ENCODE peak calls at places on chromosomes 11 and 22, in six cellular contexts. One of them, this sample, is unnamed.

GRCh38 chr11:8870461-8871282 is 40.3 kb upstream of the AKIP1 start:
- DNase-seq in HepG2: no peak
- DNase-seq in GM12878: no peak
- DNase-seq in SK-N-SH: peak
- DNase-seq in A549: peak
- DNase-seq in HCT116: peak
- DNase-seq in this sample: peak

GRCh38 chr11:88604255-88604654 is 266.7 kb upstream of the CTSC start:
- DNase-seq in HepG2: no peak
- DNase-seq in GM12878: no peak
- DNase-seq in SK-N-SH: no peak
- DNase-seq in A549: no peak
- DNase-seq in HCT116: no peak
- DNase-seq in this sample: peak

GRCh38 chr11:26778000-26778757 is 56.3 kb upstream of the SLC5A12 start:
- DNase-seq in HepG2: no peak
- DNase-seq in GM12878: no peak
- DNase-seq in SK-N-SH: no peak
- DNase-seq in A549: no peak
- DNase-seq in HCT116: no peak
- DNase-seq in this sample: peak

GRCh38 chr11:96178014-96178745 is 164.8 kb downstream of the MAML2 start:
- DNase-seq in HepG2: no peak
- DNase-seq in GM12878: no peak
- DNase-seq in SK-N-SH: no peak
- DNase-seq in A549: no peak
- DNase-seq in HCT116: no peak
- DNase-seq in this sample: no peak

GRCh38 chr11:6357222-6357621 is 33.1 kb upstream of the SMPD1 start:
- DNase-seq in HepG2: no peak
- DNase-seq in GM12878: no peak
- DNase-seq in SK-N-SH: no peak
- DNase-seq in A549: no peak
- DNase-seq in HCT116: peak
- DNase-seq in this sample: peak

GRCh38 chr22:39216143-39216490 is 28.7 kb downstream of the PDGFB start:
- DNase-seq in HepG2: no peak
- DNase-seq in GM12878: no peak
- DNase-seq in SK-N-SH: no peak
- DNase-seq in A549: no peak
- DNase-seq in HCT116: no peak
- DNase-seq in this sample: no peak

GRCh38 chr11:65793625-65794400 is 7.0 kb downstream of the OVOL1 start:
- DNase-seq in HepG2: no peak
- DNase-seq in GM12878: no peak
- DNase-seq in SK-N-SH: peak
- DNase-seq in A549: no peak
- DNase-seq in HCT116: no peak
- DNase-seq in this sample: no peak

GRCh38 chr11:22666700-22667439 is 459 bp downstream of the GAS2 start:
- DNase-seq in HepG2: peak
- DNase-seq in GM12878: no peak
- DNase-seq in SK-N-SH: peak
- DNase-seq in A549: no peak
- DNase-seq in HCT116: no peak
- DNase-seq in this sample: no peak

GRCh38 chr22:25497269-25497668 is 67.2 kb upstream of the GRK3 start:
- DNase-seq in HepG2: no peak
- DNase-seq in GM12878: no peak
- DNase-seq in SK-N-SH: no peak
- DNase-seq in A549: no peak
- DNase-seq in HCT116: no peak
- DNase-seq in this sample: peak

GRCh38 chr11:134533511-134533910 is 121.5 kb upstream of the B3GAT1 start:
- DNase-seq in HepG2: no peak
- DNase-seq in GM12878: no peak
- DNase-seq in SK-N-SH: no peak
- DNase-seq in A549: no peak
- DNase-seq in HCT116: no peak
- DNase-seq in this sample: no peak

GRCh38 chr11:84465040-84465439 is 1162.1 kb downstream of the DLG2 start:
- DNase-seq in HepG2: no peak
- DNase-seq in GM12878: no peak
- DNase-seq in SK-N-SH: no peak
- DNase-seq in A549: no peak
- DNase-seq in HCT116: no peak
- DNase-seq in this sample: no peak

GRCh38 chr22:49929553-49929979 is 11.1 kb downstream of the CRELD2 start:
- DNase-seq in HepG2: no peak
- DNase-seq in GM12878: no peak
- DNase-seq in SK-N-SH: peak
- DNase-seq in A549: no peak
- DNase-seq in HCT116: no peak
- DNase-seq in this sample: no peak

GRCh38 chr22:39600491-39601179 is 30.1 kb downstream of the CACNA1I start:
- DNase-seq in HepG2: no peak
- DNase-seq in GM12878: no peak
- DNase-seq in SK-N-SH: no peak
- DNase-seq in A549: no peak
- DNase-seq in HCT116: no peak
- DNase-seq in this sample: no peak

GRCh38 chr11:133917921-133918605 is 38.7 kb downstream of the IGSF9B start:
- DNase-seq in HepG2: no peak
- DNase-seq in GM12878: no peak
- DNase-seq in SK-N-SH: no peak
- DNase-seq in A549: no peak
- DNase-seq in HCT116: no peak
- DNase-seq in this sample: no peak

GRCh38 chr22:41831383-41831782 is 1.5 kb upstream of the SREBF2 start:
- DNase-seq in HepG2: no peak
- DNase-seq in GM12878: no peak
- DNase-seq in SK-N-SH: no peak
- DNase-seq in A549: no peak
- DNase-seq in HCT116: no peak
- DNase-seq in this sample: no peak

GRCh38 chr11:121466063-121466794 is 13.5 kb upstream of the SORL1-AS1 start:
- DNase-seq in HepG2: peak
- DNase-seq in GM12878: no peak
- DNase-seq in SK-N-SH: peak
- DNase-seq in A549: peak
- DNase-seq in HCT116: peak
- DNase-seq in this sample: peak

GRCh38 chr11:77119531-77119936 is 8.5 kb upstream of the MYO7A start:
- DNase-seq in HepG2: no peak
- DNase-seq in GM12878: no peak
- DNase-seq in SK-N-SH: no peak
- DNase-seq in A549: no peak
- DNase-seq in HCT116: no peak
- DNase-seq in this sample: no peak

GRCh38 chr22:32308191-32308590 is 49.5 kb upstream of the RFPL3 start:
- DNase-seq in HepG2: no peak
- DNase-seq in GM12878: no peak
- DNase-seq in SK-N-SH: no peak
- DNase-seq in A549: no peak
- DNase-seq in HCT116: no peak
- DNase-seq in this sample: no peak

GRCh38 chr11:12253843-12254281 is 123.5 kb upstream of the PARVA start:
- DNase-seq in HepG2: peak
- DNase-seq in GM12878: no peak
- DNase-seq in SK-N-SH: no peak
- DNase-seq in A549: no peak
- DNase-seq in HCT116: no peak
- DNase-seq in this sample: no peak

GRCh38 chr11:70483077-70483861 is 84.9 kb downstream of the CTTN start:
- DNase-seq in HepG2: no peak
- DNase-seq in GM12878: no peak
- DNase-seq in SK-N-SH: no peak
- DNase-seq in A549: peak
- DNase-seq in HCT116: peak
- DNase-seq in this sample: peak

GRCh38 chr11:1481483-1481825 is 5.1 kb downstream of the MOB2 start:
- DNase-seq in HepG2: no peak
- DNase-seq in GM12878: no peak
- DNase-seq in SK-N-SH: no peak
- DNase-seq in A549: no peak
- DNase-seq in HCT116: no peak
- DNase-seq in this sample: no peak

GRCh38 chr11:34624069-34624468 is 3.2 kb downstream of the EHF start:
- DNase-seq in HepG2: no peak
- DNase-seq in GM12878: peak
- DNase-seq in SK-N-SH: no peak
- DNase-seq in A549: no peak
- DNase-seq in HCT116: no peak
- DNase-seq in this sample: no peak

GRCh38 chr11:45298718-45299117 is 12.6 kb upstream of the SYT13 start:
- DNase-seq in HepG2: no peak
- DNase-seq in GM12878: no peak
- DNase-seq in SK-N-SH: no peak
- DNase-seq in A549: no peak
- DNase-seq in HCT116: no peak
- DNase-seq in this sample: no peak

GRCh38 chr11:102345923-102346322 is 1.1 kb upstream of the BIRC2 start:
- DNase-seq in HepG2: peak
- DNase-seq in GM12878: no peak
- DNase-seq in SK-N-SH: no peak
- DNase-seq in A549: no peak
- DNase-seq in HCT116: peak
- DNase-seq in this sample: peak

GRCh38 chr11:111444040-111444439 is 65.0 kb upstream of the POU2AF1 start:
- DNase-seq in HepG2: no peak
- DNase-seq in GM12878: no peak
- DNase-seq in SK-N-SH: no peak
- DNase-seq in A549: no peak
- DNase-seq in HCT116: no peak
- DNase-seq in this sample: no peak

DNA sequence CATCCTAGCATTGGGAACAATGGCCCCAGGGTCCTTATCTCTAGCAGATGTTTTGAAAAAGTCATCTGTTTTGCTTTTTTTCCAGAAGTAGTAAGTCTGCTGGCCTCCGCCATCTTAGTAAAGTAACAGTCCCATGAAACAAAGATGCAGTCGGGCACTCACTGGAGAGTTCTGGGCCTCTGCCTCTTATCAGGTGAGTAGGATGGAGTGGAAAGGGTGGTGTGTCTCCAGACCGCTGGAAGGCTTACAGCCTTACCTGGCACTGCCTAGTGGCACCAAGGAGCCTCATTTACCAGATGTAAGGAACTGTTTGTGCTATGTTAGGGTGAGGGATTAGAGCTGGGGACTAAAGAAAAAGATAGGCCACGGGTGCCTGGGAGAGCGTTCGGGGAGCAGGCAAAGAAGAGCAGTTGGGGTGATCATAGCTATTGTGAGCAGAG is 299 bp downstream of the CD3E start:
- DNase-seq in HepG2: no peak
- DNase-seq in GM12878: no peak
- DNase-seq in SK-N-SH: no peak
- DNase-seq in A549: no peak
- DNase-seq in HCT116: no peak
- DNase-seq in this sample: no peak
- TF ChIP-seq RAD21 in HepG2: no peak
- TF ChIP-seq RAD21 in GM12878: no peak
- TF ChIP-seq RAD21 in SK-N-SH: no peak
- TF ChIP-seq RAD21 in A549: no peak
- TF ChIP-seq RAD21 in HCT116: no peak
- TF ChIP-seq RAD21 in this sample: no peak

GRCh38 chr11:119513806-119514170 is 90.8 kb upstream of the THY1 start:
- DNase-seq in HepG2: no peak
- DNase-seq in GM12878: no peak
- DNase-seq in SK-N-SH: no peak
- DNase-seq in A549: no peak
- DNase-seq in HCT116: no peak
- DNase-seq in this sample: no peak

GRCh38 chr11:119513141-119513805 is 90.3 kb upstream of the THY1 start:
- DNase-seq in HepG2: no peak
- DNase-seq in GM12878: no peak
- DNase-seq in SK-N-SH: no peak
- DNase-seq in A549: no peak
- DNase-seq in HCT116: no peak
- DNase-seq in this sample: no peak

GRCh38 chr11:119518746-119519382 is 95.9 kb upstream of the THY1 start:
- DNase-seq in HepG2: no peak
- DNase-seq in GM12878: no peak
- DNase-seq in SK-N-SH: no peak
- DNase-seq in A549: no peak
- DNase-seq in HCT116: no peak
- DNase-seq in this sample: peak

GRCh38 chr11:119512373-119512772 is 89.4 kb upstream of the THY1 start:
- DNase-seq in HepG2: no peak
- DNase-seq in GM12878: peak
- DNase-seq in SK-N-SH: no peak
- DNase-seq in A549: no peak
- DNase-seq in HCT116: no peak
- DNase-seq in this sample: no peak

DNA sequence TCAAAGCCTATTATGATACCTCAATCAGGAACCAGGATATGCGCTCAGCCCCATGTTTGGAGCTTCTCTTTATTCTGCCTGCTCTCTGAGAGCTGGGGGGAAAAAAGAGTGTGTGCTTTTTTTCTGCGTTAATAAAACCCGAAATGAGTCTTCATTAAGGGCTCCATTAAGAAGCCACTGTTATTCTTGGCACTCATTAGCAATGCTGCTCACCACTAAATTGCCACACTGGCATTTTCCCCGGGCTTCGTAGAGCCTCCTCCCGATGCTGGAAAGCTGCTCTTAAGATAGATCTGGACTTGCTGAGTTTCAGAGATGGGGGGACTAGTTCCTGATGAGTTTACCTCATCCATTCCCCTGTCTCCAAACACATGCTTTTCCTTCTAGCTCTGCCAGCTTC is 93.1 kb upstream of the THY1 start:
- DNase-seq in HepG2: no peak
- DNase-seq in GM12878: no peak
- DNase-seq in SK-N-SH: no peak
- DNase-seq in A549: no peak
- DNase-seq in HCT116: no peak
- DNase-seq in this sample: no peak
- TF ChIP-seq RAD21 in HepG2: no peak
- TF ChIP-seq RAD21 in GM12878: no peak
- TF ChIP-seq RAD21 in SK-N-SH: no peak
- TF ChIP-seq RAD21 in A549: no peak
- TF ChIP-seq RAD21 in HCT116: no peak
- TF ChIP-seq RAD21 in this sample: no peak

DNA sequence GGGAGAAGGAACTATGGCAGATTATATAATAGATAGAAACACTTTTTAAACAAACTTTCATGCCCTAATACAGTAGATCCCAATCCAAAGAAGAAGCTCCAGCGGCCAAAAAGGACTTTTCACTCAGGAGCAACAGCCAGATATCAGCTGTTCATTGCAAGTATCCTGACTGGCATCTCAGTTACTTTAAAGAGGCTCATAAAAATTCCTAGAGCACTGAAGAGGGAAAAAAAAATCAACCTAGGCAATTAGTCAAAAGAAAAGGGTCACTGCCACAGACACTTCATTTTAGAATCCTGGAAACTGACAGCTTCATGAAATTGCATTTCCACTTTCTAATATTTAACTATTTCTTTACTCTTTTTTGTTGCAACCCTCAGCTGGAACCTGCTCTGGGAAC is 170.6 kb upstream of the SOX6 start:
- DNase-seq in HepG2: no peak
- DNase-seq in GM12878: no peak
- DNase-seq in SK-N-SH: no peak
- DNase-seq in A549: no peak
- DNase-seq in HCT116: no peak
- DNase-seq in this sample: no peak
- TF ChIP-seq RAD21 in HepG2: no peak
- TF ChIP-seq RAD21 in GM12878: no peak
- TF ChIP-seq RAD21 in SK-N-SH: no peak
- TF ChIP-seq RAD21 in A549: no peak
- TF ChIP-seq RAD21 in HCT116: no peak
- TF ChIP-seq RAD21 in this sample: no peak

GRCh38 chr11:43507171-43507570 is 148.5 kb downstream of the TTC17 start:
- DNase-seq in HepG2: no peak
- DNase-seq in GM12878: no peak
- DNase-seq in SK-N-SH: no peak
- DNase-seq in A549: no peak
- DNase-seq in HCT116: no peak
- DNase-seq in this sample: no peak
- TF ChIP-seq RAD21 in HepG2: no peak
- TF ChIP-seq RAD21 in GM12878: no peak
- TF ChIP-seq RAD21 in SK-N-SH: no peak
- TF ChIP-seq RAD21 in A549: no peak
- TF ChIP-seq RAD21 in HCT116: no peak
- TF ChIP-seq RAD21 in this sample: no peak